ENCODE peak calls at places on chromosome 11, in ten cellular contexts. P, N, H, B, W, M, Z, G, C and D are unnamed samples.

GRCh38 chr11:8615633-8616032 is 21.6 kb upstream of the STK33 start:
- DNase-seq in H (no peak), C (no peak), W (no peak), M (no peak), B (no peak), Z (no peak), N (no peak), G (no peak), P (no peak), D (no peak)

GRCh38 chr11:44947114-44947513 is 3.6 kb downstream of the TP53I11 start:
- DNase-seq in B (no peak), N (no peak), Z (no peak), H (no peak), C (no peak), M (no peak), G (no peak), P (no peak), W (no peak), D (no peak)

GRCh38 chr11:29159552-29160465 is 857.0 kb downstream of the KCNA4 start:
- DNase-seq in N (peak; percentile 28), B (no peak), C (no peak), G (no peak), M (no peak), W (no peak), H (peak; percentile 86), Z (peak; percentile 76), P (peak; percentile 56), D (no peak)

GRCh38 chr11:72750086-72750485 is 2.1 kb downstream of the ARAP1 start:
- DNase-seq in Z (no peak), H (no peak), C (no peak), M (no peak), B (no peak), P (no peak), G (no peak), N (no peak), W (no peak), D (no peak)

GRCh38 chr11:28673687-28674431 is 565.7 kb downstream of the METTL15 start:
- DNase-seq in G (no peak), B (no peak), H (no peak), W (no peak), N (no peak), P (no peak), Z (peak; percentile 80), C (no peak), M (no peak), D (no peak)

GRCh38 chr11:111379500-111380136 is 543 bp upstream of the POU2AF1 start:
- DNase-seq in N (no peak), P (no peak), G (no peak), W (no peak), B (no peak), M (no peak), C (no peak), H (no peak), Z (no peak), D (no peak)

GRCh38 chr11:18173225-18173866 is 709 bp downstream of the MRGPRX4 start:
- DNase-seq in W (no peak), C (no peak), G (no peak), P (no peak), H (no peak), B (no peak), M (no peak), Z (no peak), N (no peak), D (no peak)

GRCh38 chr11:89381094-89381493 is 110.1 kb downstream of the NOX4 start:
- DNase-seq in B (no peak), H (peak; percentile 96), Z (peak; percentile 94), P (no peak), W (peak; percentile 15), C (no peak), M (no peak), N (no peak), G (no peak), D (no peak)

GRCh38 chr11:71574418-71574817 is 8.3 kb downstream of the KRTAP5-11 start:
- DNase-seq in C (no peak), P (no peak), B (no peak), M (no peak), H (no peak), Z (no peak), G (no peak), N (no peak), W (no peak), D (no peak)

GRCh38 chr11:36460220-36460619 is 49.9 kb downstream of the TRAF6 start:
- DNase-seq in N (no peak), M (no peak), W (no peak), Z (no peak), B (no peak), C (no peak), G (no peak), P (no peak), H (no peak), D (no peak)